ENCODE peak calls at places on chromosomes 16 and 17, in five cellular contexts. H, L, N, K and B are unnamed samples.

GRCh38 chr16:27235055-27235937 is 32.0 kb downstream of the KDM8 start:
- DNase-seq in H (peak), L (peak), N (peak), K (peak), B (peak)

GRCh38 chr17:34598161-34598776 is 18.9 kb downstream of the TMEM132E start:
- DNase-seq in H (no peak), L (no peak), N (no peak), K (no peak), B (no peak)

GRCh38 chr16:25089346-25089745 is 22.2 kb upstream of the LCMT1 start:
- DNase-seq in H (no peak), L (no peak), N (no peak), K (no peak), B (no peak)

GRCh38 chr17:42266462-42266861 is 9.7 kb downstream of the STAT5B start:
- DNase-seq in H (no peak), L (no peak), N (no peak), K (no peak), B (no peak)

GRCh38 chr17:269616-270514 is 82.7 kb downstream of the RPH3AL start:
- DNase-seq in H (no peak), L (peak), N (no peak), K (no peak), B (no peak)

GRCh38 chr17:47210105-47210504 is 957 bp downstream of the MYL4 start:
- DNase-seq in H (no peak), L (no peak), N (no peak), K (no peak), B (no peak)

GRCh38 chr17:66652840-66653507 is 181.9 kb upstream of the CACNG5 start:
- DNase-seq in H (no peak), L (no peak), N (no peak), K (no peak), B (no peak)

GRCh38 chr17:55741353-55741700 is 9.5 kb upstream of the PCTP start:
- DNase-seq in H (no peak), L (no peak), N (no peak), K (no peak), B (no peak)

GRCh38 chr17:51751072-51751471 is 407.4 kb downstream of the CA10 start:
- DNase-seq in H (no peak), L (no peak), N (no peak), K (no peak), B (no peak)

GRCh38 chr16:72203401-72203800 is 31.4 kb upstream of the PMFBP1 start:
- DNase-seq in H (peak), L (no peak), N (no peak), K (peak), B (peak)

GRCh38 chr16:55035037-55035436 is 104.4 kb downstream of the IRX5 start:
- DNase-seq in H (peak), L (no peak), N (no peak), K (no peak), B (no peak)